ENCODE peak calls at places on chromosomes 2 and 18, in four cellular contexts. D, Z, U and Q are unnamed samples.

GRCh38 chr2:118032169-118033013 is 18.5 kb upstream of the CCDC93 start:
- DNase-seq in D (peak; percentile 49), Z (peak; percentile 17), U (no peak), Q (peak; percentile 53)

GRCh38 chr2:151670346-151670745 is 63.9 kb downstream of the NEB start:
- DNase-seq in D (no peak), Z (no peak), U (no peak), Q (no peak)

GRCh38 chr18:13270279-13270911 is 51.8 kb downstream of the LDLRAD4 start:
- DNase-seq in D (no peak), Z (no peak), U (no peak), Q (no peak)

GRCh38 chr18:2906522-2907458 is 60.0 kb downstream of the EMILIN2 start:
- DNase-seq in D (peak; percentile 83), Z (no peak), U (no peak), Q (peak; percentile 87)

GRCh38 chr2:141641462-141641861 is 489.4 kb downstream of the LRP1B start:
- DNase-seq in D (no peak), Z (peak; percentile 26), U (no peak), Q (no peak)

GRCh38 chr18:22483407-22483806 is 65.7 kb upstream of the CTAGE1 start:
- DNase-seq in D (no peak), Z (no peak), U (no peak), Q (no peak)

GRCh38 chr2:171515672-171516298 is 6.5 kb upstream of the CYBRD1 start:
- DNase-seq in D (no peak), Z (peak; percentile 81), U (no peak), Q (no peak)

GRCh38 chr2:45935791-45936622 is 284.5 kb downstream of the PRKCE start:
- DNase-seq in D (peak; percentile 77), Z (peak; percentile 99), U (peak; percentile 97), Q (peak; percentile 88)

GRCh38 chr2:42879116-42879705 is 86.8 kb upstream of the HAAO start:
- DNase-seq in D (no peak), Z (no peak), U (no peak), Q (no peak)

GRCh38 chr18:14933049-14933851 is 185.3 kb downstream of the ANKRD30B start:
- DNase-seq in D (no peak), Z (no peak), U (no peak), Q (no peak)

GRCh38 chr2:161423351-161424178 is 7.5 kb downstream of the TBR1 start:
- DNase-seq in D (no peak), Z (peak; percentile 21), U (no peak), Q (peak; percentile 73)

GRCh38 chr2:56940054-56940453 is 756.3 kb downstream of the CCDC85A start:
- DNase-seq in D (no peak), Z (no peak), U (no peak), Q (no peak)

GRCh38 chr2:174184915-174185314 is 63.4 kb downstream of the OLA1 start:
- DNase-seq in D (no peak), Z (no peak), U (no peak), Q (no peak)

DNA sequence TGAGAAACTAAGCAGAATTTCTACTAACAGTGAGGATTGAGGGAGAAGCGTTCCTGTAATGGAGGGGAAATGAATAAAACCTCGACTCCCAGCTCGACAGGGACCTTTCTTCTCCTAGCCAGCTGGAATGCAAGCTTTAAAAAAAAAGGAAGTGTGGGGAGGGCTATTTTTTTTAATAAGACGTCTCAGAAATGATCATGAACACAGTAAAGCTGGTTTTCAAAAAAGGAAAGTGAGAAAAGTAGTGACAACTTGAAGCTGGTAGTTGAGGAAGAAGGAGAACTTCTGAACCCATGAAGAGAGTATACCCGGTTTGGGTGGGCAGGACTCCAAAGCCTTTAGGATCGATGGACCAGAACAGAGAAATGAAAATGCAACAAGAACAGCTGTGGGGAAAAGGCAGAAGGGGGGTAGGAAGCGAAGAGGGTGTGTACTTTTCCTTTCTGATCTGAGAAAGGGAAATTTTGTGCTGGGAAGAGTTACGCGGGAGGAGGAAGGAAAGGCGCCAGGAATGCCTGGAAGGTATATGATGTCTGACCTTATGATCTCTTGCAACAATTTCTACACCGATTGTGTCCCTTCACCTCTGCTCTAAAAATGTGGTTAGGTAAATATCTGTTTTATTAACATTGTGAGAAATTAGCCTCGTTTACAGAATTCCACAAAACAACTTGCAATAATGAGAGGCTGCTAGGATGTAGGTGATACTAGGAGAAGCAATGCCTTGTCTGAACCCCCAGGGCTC is 22.6 kb upstream of the CYP1B1 start:
- DNase-seq in D (no peak), Z (no peak), U (no peak), Q (no peak)
- H3K27ac ChIP-seq in D (no peak overlapping the region), Z (peak overlapping the region; percentile 46), U (no peak overlapping the region), Q (no peak overlapping the region)

DNA sequence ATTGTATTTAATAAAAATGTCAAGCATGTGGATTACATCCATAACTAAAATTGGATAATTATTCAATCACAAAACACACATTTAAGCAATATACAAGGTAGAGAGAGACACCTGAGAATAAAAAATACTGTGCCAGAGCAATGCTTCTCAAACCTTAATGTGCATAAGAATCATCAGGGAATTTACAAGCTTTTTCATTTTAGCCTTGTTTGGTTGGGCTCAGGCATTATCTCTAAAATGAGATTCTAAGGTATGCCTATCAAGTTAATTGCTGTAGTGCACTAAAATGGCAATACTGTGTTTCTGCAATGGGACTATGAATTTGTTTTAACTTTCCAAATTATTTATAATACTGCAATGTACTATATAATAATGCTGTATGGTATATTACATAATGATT is 982 bp downstream of the MOB1A start:
- DNase-seq in D (no peak), Z (no peak), U (no peak), Q (no peak)
- H3K79me2 ChIP-seq in D (peaks cover 58% of the 10 kb centered on the region), Z (peaks cover 49% of the 10 kb centered on the region), U (peaks cover 57% of the 10 kb centered on the region), Q (peaks cover 58% of the 10 kb centered on the region)

GRCh38 chr2:144510206-144510991 is 9.5 kb downstream of the ZEB2 start:
- DNase-seq in D (no peak), Z (peak; percentile 93), U (no peak), Q (no peak)

GRCh38 chr2:144513388-144514100 is 6.4 kb downstream of the ZEB2 start:
- DNase-seq in D (no peak), Z (peak; percentile 89), U (no peak), Q (no peak)

GRCh38 chr2:144511222-144511855 is 8.6 kb downstream of the ZEB2 start:
- DNase-seq in D (no peak), Z (no peak), U (no peak), Q (no peak)

GRCh38 chr2:144512421-144513272 is 7.3 kb downstream of the ZEB2 start:
- DNase-seq in D (no peak), Z (peak; percentile 22), U (no peak), Q (no peak)

GRCh38 chr2:144511945-144512344 is 8.0 kb downstream of the ZEB2 start:
- DNase-seq in D (no peak), Z (peak; percentile 34), U (no peak), Q (no peak)
- H3K4me3 ChIP-seq in D (no peak overlapping the region), Z (peak overlapping the region; percentile 80), U (no peak overlapping the region), Q (no peak overlapping the region)

GRCh38 chr2:98463988-98464771 is 19.5 kb downstream of the INPP4A start:
- DNase-seq in D (no peak), Z (no peak), U (no peak), Q (no peak)
- H3K27ac ChIP-seq in D (peak overlapping the region; percentile 23), Z (no peak overlapping the region), U (no peak overlapping the region), Q (no peak overlapping the region)

GRCh38 chr18:63147973-63148372 is 171.6 kb downstream of the BCL2 start:
- DNase-seq in D (no peak), Z (no peak), U (no peak), Q (no peak)
- H3K79me2 ChIP-seq in D (no peaks in the 10 kb centered on the region), Z (no peaks in the 10 kb centered on the region), U (no peaks in the 10 kb centered on the region), Q (no peaks in the 10 kb centered on the region)

DNA sequence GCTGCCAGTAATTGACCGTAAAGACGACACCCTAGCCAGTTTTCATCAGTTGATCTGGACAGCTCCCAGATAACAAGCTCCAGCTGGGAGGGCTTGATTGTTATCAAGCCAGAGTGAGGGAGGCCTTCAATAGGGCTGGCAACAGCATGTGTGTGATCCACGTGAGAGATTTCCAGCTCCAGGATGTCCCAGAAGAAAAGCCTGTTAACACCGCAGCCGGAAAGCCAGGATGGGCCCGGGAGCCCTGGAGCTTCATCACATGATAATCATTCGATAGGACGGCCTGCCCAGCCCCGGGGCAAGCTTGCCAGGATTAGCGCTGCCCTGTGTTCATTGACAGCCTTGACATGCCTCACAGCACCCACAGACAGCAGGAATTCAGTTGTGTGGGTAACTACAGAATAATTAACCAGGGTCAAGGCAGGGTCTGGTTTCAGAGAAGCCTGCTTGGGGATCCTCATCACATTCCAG is 182.5 kb downstream of the C1D start:
- DNase-seq in D (no peak), Z (peak; percentile 69), U (no peak), Q (peak; percentile 60)
- H3K4me3 ChIP-seq in D (no peak overlapping the region), Z (no peak overlapping the region), U (no peak overlapping the region), Q (no peak overlapping the region)

DNA sequence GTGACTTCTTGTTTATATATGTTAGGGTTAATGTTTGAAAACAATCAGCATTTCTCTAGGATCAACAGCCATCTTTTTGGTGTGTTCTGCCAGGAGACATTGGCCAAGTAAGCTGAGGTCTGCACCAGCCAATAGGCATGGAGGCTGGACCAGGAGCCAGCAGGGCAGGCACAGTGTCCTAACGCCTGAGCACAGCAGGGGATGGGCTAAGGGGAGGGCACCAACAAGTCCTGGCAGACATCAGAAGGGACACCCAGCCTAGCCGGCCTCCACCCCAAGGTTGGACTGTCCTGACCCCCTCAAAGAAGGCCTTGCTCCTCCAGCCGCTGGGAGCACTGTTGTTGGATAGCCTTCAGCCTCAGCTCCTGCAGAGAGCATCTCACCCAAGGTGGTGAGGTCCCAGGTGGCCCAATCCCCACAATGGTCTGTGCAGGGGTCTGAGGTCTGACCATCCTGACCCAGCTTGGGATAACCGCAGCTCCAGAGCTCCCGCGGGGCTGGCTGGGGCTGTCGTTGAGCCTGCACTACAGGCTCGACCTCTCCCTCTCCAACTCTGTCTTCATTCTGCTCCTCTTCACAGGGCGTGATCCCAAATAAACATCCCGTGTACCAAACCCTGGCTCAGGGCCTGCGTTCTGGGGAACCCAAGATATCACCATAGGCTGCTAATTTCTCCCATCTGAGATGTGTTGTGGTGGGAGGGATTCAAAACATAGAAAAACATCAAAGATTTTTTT is 8.1 kb downstream of the TEX44 start:
- DNase-seq in D (no peak), Z (no peak), U (no peak), Q (peak; percentile 10)
- H3K27ac ChIP-seq in D (no peak overlapping the region), Z (no peak overlapping the region), U (no peak overlapping the region), Q (no peak overlapping the region)

GRCh38 chr2:85011747-85012146 is 40.8 kb downstream of the KCMF1 start:
- DNase-seq in D (no peak), Z (no peak), U (no peak), Q (peak; percentile 25)

GRCh38 chr2:85011098-85011497 is 40.1 kb downstream of the KCMF1 start:
- DNase-seq in D (no peak), Z (no peak), U (no peak), Q (no peak)

GRCh38 chr2:85009019-85009618 is 38.2 kb downstream of the KCMF1 start:
- DNase-seq in D (no peak), Z (no peak), U (no peak), Q (no peak)

GRCh38 chr2:85012855-85013254 is 41.9 kb downstream of the KCMF1 start:
- DNase-seq in D (no peak), Z (no peak), U (no peak), Q (no peak)

DNA sequence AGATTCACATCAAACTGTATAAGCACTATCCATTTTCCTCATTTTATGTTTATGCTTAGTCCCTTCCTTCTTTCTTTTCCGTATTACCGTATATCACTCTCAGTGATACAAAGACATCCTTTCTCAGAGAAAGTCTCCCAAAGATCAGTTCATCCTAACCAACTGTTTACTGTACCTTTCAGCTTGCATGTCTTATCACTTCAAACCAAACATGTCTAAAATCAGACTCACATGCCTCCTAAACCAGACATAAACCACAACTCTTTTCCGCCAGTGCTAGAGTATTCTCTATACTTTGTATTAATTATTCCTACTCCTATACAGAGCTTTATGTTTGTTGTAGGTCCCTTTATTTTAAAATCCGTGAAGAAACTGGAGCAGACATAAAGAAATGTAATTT is 41.5 kb downstream of the KCMF1 start:
- DNase-seq in D (no peak), Z (no peak), U (no peak), Q (no peak)
- H3K79me2 ChIP-seq in D (peaks cover 78% of the 10 kb centered on the region), Z (peaks cover 71% of the 10 kb centered on the region), U (peaks cover 96% of the 10 kb centered on the region), Q (peaks cover 97% of the 10 kb centered on the region)